ENCODE peak calls at places on chromosomes 5 and 9, in five cellular contexts. One of them, this sample, is unnamed.

GRCh38 chr5:10701567-10702039 is 59.4 kb downstream of the DAP start:
- DNase-seq in neural progenitor cell: peak; percentile 50
- DNase-seq in AG04450: no peak
- DNase-seq in small intestine: peak; percentile 33
- DNase-seq in ovary: no peak
- DNase-seq in this sample: no peak

GRCh38 chr9:98302938-98303337 is 47.5 kb upstream of the TBC1D2 start:
- DNase-seq in neural progenitor cell: no peak
- DNase-seq in AG04450: no peak
- DNase-seq in small intestine: no peak
- DNase-seq in ovary: no peak
- DNase-seq in this sample: no peak

GRCh38 chr9:123654647-123655637 is 275.0 kb downstream of the DENND1A start:
- DNase-seq in ovary: no peak
- DNase-seq in neural progenitor cell: no peak
- DNase-seq in small intestine: no peak
- DNase-seq in AG04450: no peak
- DNase-seq in this sample: no peak

GRCh38 chr9:113911850-113912249 is 35.7 kb downstream of the ZNF618 start:
- DNase-seq in ovary: no peak
- DNase-seq in small intestine: peak; percentile 18
- DNase-seq in AG04450: no peak
- DNase-seq in neural progenitor cell: peak; percentile 40
- DNase-seq in this sample: no peak

GRCh38 chr5:151198861-151199260 is 25.0 kb downstream of the CCDC69 start:
- DNase-seq in AG04450: no peak
- DNase-seq in small intestine: no peak
- DNase-seq in neural progenitor cell: no peak
- DNase-seq in ovary: no peak
- DNase-seq in this sample: no peak

GRCh38 chr5:180718810-180719453 is 20.9 kb downstream of the OR2Y1 start:
- DNase-seq in small intestine: peak; percentile 32
- DNase-seq in ovary: no peak
- DNase-seq in AG04450: peak; percentile 4
- DNase-seq in neural progenitor cell: peak; percentile 65
- DNase-seq in this sample: no peak

GRCh38 chr5:55665065-55665464 is 47.1 kb downstream of the SLC38A9 start:
- DNase-seq in small intestine: no peak
- DNase-seq in AG04450: no peak
- DNase-seq in neural progenitor cell: no peak
- DNase-seq in ovary: no peak
- DNase-seq in this sample: no peak

GRCh38 chr9:133932176-133932575 is 59.9 kb downstream of the VAV2 start:
- DNase-seq in AG04450: no peak
- DNase-seq in neural progenitor cell: no peak
- DNase-seq in small intestine: no peak
- DNase-seq in ovary: peak; percentile 50
- DNase-seq in this sample: no peak

GRCh38 chr5:99169309-99169708 is 240.5 kb upstream of the CHD1 start:
- DNase-seq in neural progenitor cell: peak; percentile 33
- DNase-seq in small intestine: no peak
- DNase-seq in ovary: no peak
- DNase-seq in AG04450: no peak
- DNase-seq in this sample: no peak

GRCh38 chr5:180463216-180463900 is 30.8 kb upstream of the CNOT6 start:
- DNase-seq in AG04450: no peak
- DNase-seq in neural progenitor cell: no peak
- DNase-seq in small intestine: no peak
- DNase-seq in ovary: no peak
- DNase-seq in this sample: no peak

GRCh38 chr9:78238061-78239038 is 2.5 kb downstream of the CEP78 start:
- DNase-seq in AG04450: no peak
- DNase-seq in neural progenitor cell: peak; percentile 6
- DNase-seq in ovary: no peak
- DNase-seq in small intestine: no peak
- DNase-seq in this sample: no peak

GRCh38 chr5:110306650-110307049 is 419.8 kb downstream of the TMEM232 start:
- DNase-seq in AG04450: no peak
- DNase-seq in neural progenitor cell: no peak
- DNase-seq in ovary: no peak
- DNase-seq in small intestine: no peak
- DNase-seq in this sample: no peak

GRCh38 chr5:136528481-136528880 is 163.1 kb upstream of the TRPC7 start:
- DNase-seq in small intestine: no peak
- DNase-seq in ovary: no peak
- DNase-seq in AG04450: no peak
- DNase-seq in neural progenitor cell: no peak
- DNase-seq in this sample: no peak

GRCh38 chr5:673837-674629 is 19.1 kb downstream of the TPPP start:
- DNase-seq in ovary: no peak
- DNase-seq in small intestine: peak; percentile 27
- DNase-seq in neural progenitor cell: no peak
- DNase-seq in AG04450: no peak
- DNase-seq in this sample: no peak

GRCh38 chr5:93461751-93462150 is 119.3 kb downstream of the NR2F1-AS1 start:
- DNase-seq in neural progenitor cell: no peak
- DNase-seq in small intestine: no peak
- DNase-seq in AG04450: no peak
- DNase-seq in ovary: no peak
- DNase-seq in this sample: no peak

GRCh38 chr5:55234171-55234700 is 828 bp upstream of the CCNO start:
- DNase-seq in ovary: peak; percentile 48
- DNase-seq in AG04450: no peak
- DNase-seq in neural progenitor cell: peak; percentile 62
- DNase-seq in small intestine: peak; percentile 67
- DNase-seq in this sample: no peak

GRCh38 chr5:12343543-12343942 is 439.3 kb upstream of the CTNND2 start:
- DNase-seq in AG04450: no peak
- DNase-seq in small intestine: no peak
- DNase-seq in ovary: no peak
- DNase-seq in neural progenitor cell: peak; percentile 4
- DNase-seq in this sample: no peak

GRCh38 chr9:129102791-129103594 is 7.6 kb downstream of the CRAT start:
- DNase-seq in AG04450: no peak
- DNase-seq in neural progenitor cell: peak; percentile 79
- DNase-seq in small intestine: peak; percentile 72
- DNase-seq in ovary: peak; percentile 50
- DNase-seq in this sample: no peak

GRCh38 chr5:61719124-61719523 is 387.1 kb downstream of the ZSWIM6 start:
- DNase-seq in ovary: no peak
- DNase-seq in small intestine: no peak
- DNase-seq in AG04450: no peak
- DNase-seq in neural progenitor cell: no peak
- DNase-seq in this sample: no peak

GRCh38 chr9:90167920-90168319 is 474.7 kb downstream of the DIRAS2 start:
- DNase-seq in small intestine: peak; percentile 40
- DNase-seq in neural progenitor cell: no peak
- DNase-seq in AG04450: no peak
- DNase-seq in ovary: no peak
- DNase-seq in this sample: no peak

GRCh38 chr9:136238342-136238732 is 7.3 kb downstream of the QSOX2 start:
- DNase-seq in neural progenitor cell: no peak
- DNase-seq in AG04450: no peak
- DNase-seq in ovary: no peak
- DNase-seq in small intestine: no peak
- DNase-seq in this sample: no peak
- H3K27ac ChIP-seq in neural progenitor cell: no peak overlapping the region
- H3K27ac ChIP-seq in AG04450: no peak overlapping the region
- H3K27ac ChIP-seq in ovary: no peak overlapping the region
- H3K27ac ChIP-seq in small intestine: no peak overlapping the region
- H3K27ac ChIP-seq in this sample: no peak overlapping the region

GRCh38 chr5:60494635-60495034 is 205.3 kb downstream of the DEPDC1B start:
- DNase-seq in ovary: no peak
- DNase-seq in AG04450: no peak
- DNase-seq in neural progenitor cell: no peak
- DNase-seq in small intestine: no peak
- DNase-seq in this sample: no peak

GRCh38 chr5:60493372-60493771 is 206.6 kb downstream of the DEPDC1B start:
- DNase-seq in small intestine: no peak
- DNase-seq in AG04450: no peak
- DNase-seq in ovary: no peak
- DNase-seq in neural progenitor cell: no peak
- DNase-seq in this sample: no peak

GRCh38 chr5:60494144-60494543 is 205.8 kb downstream of the DEPDC1B start:
- DNase-seq in neural progenitor cell: peak; percentile 60
- DNase-seq in AG04450: no peak
- DNase-seq in small intestine: no peak
- DNase-seq in ovary: no peak
- DNase-seq in this sample: no peak

GRCh38 chr5:60495644-60496520 is 204.1 kb downstream of the DEPDC1B start:
- DNase-seq in small intestine: no peak
- DNase-seq in AG04450: no peak
- DNase-seq in neural progenitor cell: no peak
- DNase-seq in ovary: no peak
- DNase-seq in this sample: no peak

GRCh38 chr5:60497706-60498500 is 202.1 kb downstream of the DEPDC1B start:
- DNase-seq in neural progenitor cell: no peak
- DNase-seq in small intestine: no peak
- DNase-seq in AG04450: no peak
- DNase-seq in ovary: no peak
- DNase-seq in this sample: peak; percentile 24
- H3K27ac ChIP-seq in neural progenitor cell: no peak overlapping the region
- H3K27ac ChIP-seq in small intestine: no peak overlapping the region
- H3K27ac ChIP-seq in AG04450: no peak overlapping the region
- H3K27ac ChIP-seq in ovary: no peak overlapping the region
- H3K27ac ChIP-seq in this sample: no peak overlapping the region

GRCh38 chr5:2538169-2538568 is 213.3 kb downstream of the IRX2 start:
- DNase-seq in neural progenitor cell: peak; percentile 95
- DNase-seq in ovary: no peak
- DNase-seq in small intestine: no peak
- DNase-seq in AG04450: no peak
- DNase-seq in this sample: no peak
- H3K27ac ChIP-seq in neural progenitor cell: peak overlapping the region; percentile 85
- H3K27ac ChIP-seq in ovary: no peak overlapping the region
- H3K27ac ChIP-seq in small intestine: no peak overlapping the region
- H3K27ac ChIP-seq in AG04450: no peak overlapping the region
- H3K27ac ChIP-seq in this sample: no peak overlapping the region

GRCh38 chr9:16727452-16728127 is 142.9 kb downstream of the BNC2 start:
- DNase-seq in small intestine: no peak
- DNase-seq in ovary: no peak
- DNase-seq in AG04450: no peak
- DNase-seq in neural progenitor cell: no peak
- DNase-seq in this sample: no peak
- H3K27ac ChIP-seq in small intestine: peak overlapping the region; percentile 77
- H3K27ac ChIP-seq in ovary: peak overlapping the region; percentile 94
- H3K27ac ChIP-seq in AG04450: peak overlapping the region; percentile 90
- H3K27ac ChIP-seq in neural progenitor cell: no peak overlapping the region
- H3K27ac ChIP-seq in this sample: peak overlapping the region; percentile 23

DNA sequence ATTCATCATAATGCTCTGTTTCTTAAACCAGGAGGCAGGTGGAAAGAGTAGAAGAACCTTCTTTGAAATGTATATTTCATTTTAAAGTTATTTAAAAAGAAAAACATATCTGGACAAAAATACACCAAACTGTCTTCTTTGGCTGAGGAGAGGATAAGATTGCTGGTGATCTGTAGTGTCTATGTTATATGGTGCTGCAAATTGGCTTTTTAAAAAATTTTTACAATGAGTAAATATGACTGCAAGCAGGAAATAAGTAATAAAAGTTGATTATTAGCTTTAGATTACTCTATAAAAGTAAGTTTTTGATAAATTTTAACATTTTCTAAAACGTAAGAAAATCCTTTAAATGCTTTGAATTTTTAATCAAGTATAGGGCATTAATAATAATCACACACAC is 64.9 kb downstream of the CEP120 start:
- DNase-seq in ovary: no peak
- DNase-seq in neural progenitor cell: no peak
- DNase-seq in AG04450: no peak
- DNase-seq in small intestine: no peak
- DNase-seq in this sample: no peak
- H3K27ac ChIP-seq in ovary: no peak overlapping the region
- H3K27ac ChIP-seq in neural progenitor cell: no peak overlapping the region
- H3K27ac ChIP-seq in AG04450: no peak overlapping the region
- H3K27ac ChIP-seq in small intestine: no peak overlapping the region
- H3K27ac ChIP-seq in this sample: no peak overlapping the region